ENCODE peak calls at places on chromosome 12, in ten cellular contexts. R, J, W, H, V, Y, Z, K, Q and B are unnamed samples.

GRCh38 chr12:22299294-22299912 is 35.1 kb downstream of the ST8SIA1 start:
- DNase-seq in R (no peak), J (no peak), W (no peak), H (peak; percentile 18), V (no peak), Y (no peak), Z (no peak), K (no peak), Q (no peak), B (no peak)

GRCh38 chr12:98516184-98516873 is 939 bp downstream of the TMPO start:
- DNase-seq in R (peak; percentile 75), J (peak; percentile 69), W (peak; percentile 82), H (peak; percentile 89), V (peak; percentile 67), Y (peak; percentile 75), Z (peak; percentile 56), K (peak; percentile 84), Q (peak; percentile 60), B (peak; percentile 87)

GRCh38 chr12:76860301-76860700 is 18.5 kb downstream of the CSRP2 start:
- DNase-seq in R (no peak), J (no peak), W (no peak), H (no peak), V (no peak), Y (no peak), Z (no peak), K (no peak), Q (no peak), B (no peak)

GRCh38 chr12:23534196-23534595 is 415.3 kb downstream of the SOX5 start:
- DNase-seq in R (no peak), J (no peak), W (no peak), H (no peak), V (no peak), Y (no peak), Z (no peak), K (no peak), Q (no peak), B (no peak)

GRCh38 chr12:93042684-93043083 is 113.6 kb upstream of the EEA1 start:
- DNase-seq in R (peak; percentile 76), J (no peak), W (no peak), H (no peak), V (no peak), Y (no peak), Z (no peak), K (no peak), Q (no peak), B (no peak)

GRCh38 chr12:50641566-50641965 is 122.3 kb upstream of the ATF1 start:
- DNase-seq in R (no peak), J (no peak), W (no peak), H (no peak), V (no peak), Y (no peak), Z (no peak), K (no peak), Q (no peak), B (no peak)

GRCh38 chr12:6694701-6695100 is 5.5 kb upstream of the ZNF384 start:
- DNase-seq in R (no peak), J (no peak), W (no peak), H (no peak), V (no peak), Y (no peak), Z (no peak), K (no peak), Q (no peak), B (no peak)

GRCh38 chr12:10385181-10385613 is 4.6 kb downstream of the KLRK1 start:
- DNase-seq in R (no peak), J (no peak), W (no peak), H (peak; percentile 83), V (no peak), Y (no peak), Z (peak; percentile 91), K (no peak), Q (no peak), B (peak; percentile 84)

GRCh38 chr12:89684131-89684530 is 24.5 kb downstream of the ATP2B1 start:
- DNase-seq in R (no peak), J (no peak), W (no peak), H (no peak), V (no peak), Y (no peak), Z (no peak), K (no peak), Q (no peak), B (no peak)

GRCh38 chr12:89682284-89682683 is 26.4 kb downstream of the ATP2B1 start:
- DNase-seq in R (no peak), J (no peak), W (no peak), H (no peak), V (no peak), Y (no peak), Z (no peak), K (no peak), Q (no peak), B (no peak)

GRCh38 chr12:89690925-89691324 is 17.7 kb downstream of the ATP2B1 start:
- DNase-seq in R (no peak), J (no peak), W (no peak), H (no peak), V (no peak), Y (no peak), Z (no peak), K (no peak), Q (no peak), B (no peak)

GRCh38 chr12:89685363-89685972 is 23.2 kb downstream of the ATP2B1 start:
- DNase-seq in R (no peak), J (no peak), W (no peak), H (no peak), V (no peak), Y (no peak), Z (no peak), K (no peak), Q (no peak), B (no peak)

GRCh38 chr12:89686311-89686710 is 22.3 kb downstream of the ATP2B1 start:
- DNase-seq in R (no peak), J (no peak), W (no peak), H (no peak), V (no peak), Y (no peak), Z (no peak), K (no peak), Q (no peak), B (no peak)
- H3K27ac ChIP-seq in R (no peak overlapping the region), J (no peak overlapping the region), W (no peak overlapping the region), H (no peak overlapping the region), V (no peak overlapping the region), Y (no peak overlapping the region), Z (no peak overlapping the region), K (no peak overlapping the region), Q (no peak overlapping the region), B (no peak overlapping the region)

GRCh38 chr12:42565001-42565400 is 24.5 kb downstream of the PRICKLE1 start:
- DNase-seq in R (no peak), J (no peak), W (no peak), H (no peak), V (no peak), Y (no peak), Z (no peak), K (no peak), Q (no peak), B (no peak)

GRCh38 chr12:42560977-42561376 is 28.6 kb downstream of the PRICKLE1 start:
- DNase-seq in R (no peak), J (no peak), W (no peak), H (no peak), V (no peak), Y (no peak), Z (no peak), K (no peak), Q (no peak), B (no peak)

GRCh38 chr12:42565633-42566032 is 23.9 kb downstream of the PRICKLE1 start:
- DNase-seq in R (no peak), J (no peak), W (no peak), H (no peak), V (no peak), Y (no peak), Z (no peak), K (no peak), Q (no peak), B (no peak)

GRCh38 chr12:42568952-42569916 is 20.3 kb downstream of the PRICKLE1 start:
- DNase-seq in R (no peak), J (no peak), W (no peak), H (peak; percentile 75), V (no peak), Y (no peak), Z (peak; percentile 52), K (no peak), Q (peak; percentile 32), B (peak; percentile 62)

DNA sequence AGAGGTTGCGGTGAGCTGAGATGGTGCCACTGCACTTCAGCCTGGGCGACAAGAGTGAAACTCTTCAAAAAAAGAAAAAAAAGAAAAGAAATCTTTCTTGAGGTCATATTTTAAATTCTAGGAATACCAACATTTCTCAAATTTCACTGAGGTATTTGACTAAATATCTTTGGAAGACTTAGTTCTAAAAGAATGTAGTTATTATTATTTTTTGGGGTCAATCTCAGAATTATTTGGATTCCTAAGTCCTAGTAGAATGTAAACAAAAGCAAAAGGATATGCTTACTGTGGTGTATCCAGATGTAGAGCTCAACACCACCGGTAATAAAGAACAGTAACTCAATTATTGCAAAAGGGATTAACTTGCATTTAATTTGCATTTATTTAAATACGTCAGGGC is 25.0 kb downstream of the PRICKLE1 start:
- DNase-seq in R (no peak), J (no peak), W (no peak), H (no peak), V (no peak), Y (no peak), Z (peak; percentile 73), K (no peak), Q (no peak), B (no peak)
- TF ChIP-seq CTCF in R (no peak), J (no peak), W (no peak), H (no peak), V (no peak), Y (no peak), Z (no peak), K (no peak), Q (no peak), B (no peak)

GRCh38 chr12:110579889-110580253 is 3.2 kb downstream of the PPTC7 start:
- DNase-seq in R (no peak), J (no peak), W (no peak), H (no peak), V (no peak), Y (no peak), Z (no peak), K (no peak), Q (no peak), B (no peak)

GRCh38 chr12:110581951-110582285 is 1.2 kb downstream of the PPTC7 start:
- DNase-seq in R (no peak), J (no peak), W (no peak), H (peak; percentile 40), V (no peak), Y (no peak), Z (no peak), K (no peak), Q (no peak), B (peak; percentile 58)

GRCh38 chr12:110577717-110578521 is 5.2 kb downstream of the PPTC7 start:
- DNase-seq in R (no peak), J (no peak), W (peak; percentile 38), H (peak; percentile 99), V (no peak), Y (no peak), Z (peak; percentile 92), K (no peak), Q (peak; percentile 61), B (no peak)

GRCh38 chr12:110578522-110579238 is 4.4 kb downstream of the PPTC7 start:
- DNase-seq in R (no peak), J (no peak), W (no peak), H (no peak), V (no peak), Y (no peak), Z (no peak), K (no peak), Q (no peak), B (no peak)

GRCh38 chr12:110579239-110579888 is 3.8 kb downstream of the PPTC7 start:
- DNase-seq in R (no peak), J (no peak), W (no peak), H (no peak), V (no peak), Y (no peak), Z (no peak), K (no peak), Q (no peak), B (no peak)
- H3K27ac ChIP-seq in R (peak overlapping the region; percentile 85), J (peak overlapping the region; percentile 44), W (no peak overlapping the region), H (peak overlapping the region; percentile 96), V (peak overlapping the region; percentile 97), Y (peak overlapping the region; percentile 78), Z (no peak overlapping the region), K (no peak overlapping the region), Q (no peak overlapping the region), B (no peak overlapping the region)

GRCh38 chr12:113152835-113153814 is 3.6 kb downstream of the CFAP73 start:
- DNase-seq in R (peak; percentile 82), J (peak; percentile 79), W (peak; percentile 50), H (peak; percentile 88), V (peak; percentile 75), Y (peak; percentile 62), Z (peak; percentile 56), K (peak; percentile 90), Q (peak; percentile 45), B (peak; percentile 84)

GRCh38 chr12:113152196-113152834 is 2.8 kb downstream of the CFAP73 start:
- DNase-seq in R (no peak), J (no peak), W (no peak), H (no peak), V (no peak), Y (no peak), Z (no peak), K (no peak), Q (no peak), B (no peak)

GRCh38 chr12:113154351-113154973 is 4.9 kb downstream of the CFAP73 start:
- DNase-seq in R (no peak), J (no peak), W (peak; percentile 18), H (no peak), V (no peak), Y (no peak), Z (no peak), K (no peak), Q (no peak), B (peak; percentile 75)

GRCh38 chr12:113149361-113150150 is at the start of gene CFAP73:
- DNase-seq in R (peak; percentile 75), J (peak; percentile 72), W (no peak), H (peak; percentile 56), V (no peak), Y (peak; percentile 70), Z (peak; percentile 77), K (peak; percentile 94), Q (peak; percentile 83), B (peak; percentile 96)

GRCh38 chr12:113151655-113152054 is 2.1 kb downstream of the CFAP73 start:
- DNase-seq in R (no peak), J (no peak), W (no peak), H (no peak), V (no peak), Y (no peak), Z (no peak), K (no peak), Q (no peak), B (no peak)
- TF ChIP-seq CTCF in R (no peak), J (no peak), W (no peak), H (no peak), V (no peak), Y (no peak), Z (no peak), K (no peak), Q (no peak), B (no peak)